ENCODE peak calls at places on chromosome 9, in five cellular contexts. One of them, this sample, is unnamed.

GRCh38 chr9:36968574-36969215 is 65.4 kb downstream of the PAX5 start:
- DNase-seq in activated T-helper 2 cell treated with anti-CD3 and anti-CD28 coated beads, Interferon-gamma antibody, Interleukin-2, Interleukin-4, amounts not matched to agents 10 μg/mL and 5 μg/mL and 100 μg/mL, durations not matched to agents 14 hours and 24 hours and 36 hours: no peak
- DNase-seq in HEK293T: no peak
- DNase-seq in CD4-positive, alpha-beta T cell: no peak
- DNase-seq in hepatic stellate cell: no peak
- DNase-seq in this sample: no peak

GRCh38 chr9:73577867-73578266 is 426.2 kb downstream of the ANXA1 start:
- DNase-seq in hepatic stellate cell: no peak
- DNase-seq in activated T-helper 2 cell treated with anti-CD3 and anti-CD28 coated beads, Interferon-gamma antibody, Interleukin-2, Interleukin-4, amounts not matched to agents 10 μg/mL and 5 μg/mL and 100 μg/mL, durations not matched to agents 14 hours and 24 hours and 36 hours: no peak
- DNase-seq in CD4-positive, alpha-beta T cell: no peak
- DNase-seq in HEK293T: peak; percentile 10
- DNase-seq in this sample: no peak

GRCh38 chr9:24801344-24801743 is 255.6 kb upstream of the IZUMO3 start:
- DNase-seq in hepatic stellate cell: no peak
- DNase-seq in HEK293T: no peak
- DNase-seq in activated T-helper 2 cell treated with anti-CD3 and anti-CD28 coated beads, Interferon-gamma antibody, Interleukin-2, Interleukin-4, amounts not matched to agents 10 μg/mL and 5 μg/mL and 100 μg/mL, durations not matched to agents 14 hours and 24 hours and 36 hours: no peak
- DNase-seq in CD4-positive, alpha-beta T cell: no peak
- DNase-seq in this sample: peak; percentile 3

GRCh38 chr9:89179920-89180667 is 1.5 kb upstream of the SHC3 start:
- DNase-seq in HEK293T: peak; percentile 86
- DNase-seq in activated T-helper 2 cell treated with anti-CD3 and anti-CD28 coated beads, Interferon-gamma antibody, Interleukin-2, Interleukin-4, amounts not matched to agents 10 μg/mL and 5 μg/mL and 100 μg/mL, durations not matched to agents 14 hours and 24 hours and 36 hours: no peak
- DNase-seq in CD4-positive, alpha-beta T cell: no peak
- DNase-seq in hepatic stellate cell: peak; percentile 91
- DNase-seq in this sample: peak; percentile 95

GRCh38 chr9:135951889-135952663 is 9.1 kb downstream of the UBAC1 start:
- DNase-seq in CD4-positive, alpha-beta T cell: no peak
- DNase-seq in activated T-helper 2 cell treated with anti-CD3 and anti-CD28 coated beads, Interferon-gamma antibody, Interleukin-2, Interleukin-4, amounts not matched to agents 10 μg/mL and 5 μg/mL and 100 μg/mL, durations not matched to agents 14 hours and 24 hours and 36 hours: no peak
- DNase-seq in HEK293T: peak; percentile 49
- DNase-seq in hepatic stellate cell: no peak
- DNase-seq in this sample: no peak

GRCh38 chr9:4997196-4997595 is 12.1 kb downstream of the JAK2 start:
- DNase-seq in hepatic stellate cell: no peak
- DNase-seq in CD4-positive, alpha-beta T cell: no peak
- DNase-seq in HEK293T: no peak
- DNase-seq in activated T-helper 2 cell treated with anti-CD3 and anti-CD28 coated beads, Interferon-gamma antibody, Interleukin-2, Interleukin-4, amounts not matched to agents 10 μg/mL and 5 μg/mL and 100 μg/mL, durations not matched to agents 14 hours and 24 hours and 36 hours: no peak
- DNase-seq in this sample: no peak

GRCh38 chr9:34372598-34373011 is 4.1 kb downstream of the MYORG start:
- DNase-seq in CD4-positive, alpha-beta T cell: no peak
- DNase-seq in HEK293T: no peak
- DNase-seq in hepatic stellate cell: no peak
- DNase-seq in activated T-helper 2 cell treated with anti-CD3 and anti-CD28 coated beads, Interferon-gamma antibody, Interleukin-2, Interleukin-4, amounts not matched to agents 10 μg/mL and 5 μg/mL and 100 μg/mL, durations not matched to agents 14 hours and 24 hours and 36 hours: no peak
- DNase-seq in this sample: no peak

GRCh38 chr9:127863179-127863578 is 8.7 kb upstream of the ENG start:
- DNase-seq in hepatic stellate cell: no peak
- DNase-seq in CD4-positive, alpha-beta T cell: no peak
- DNase-seq in HEK293T: no peak
- DNase-seq in activated T-helper 2 cell treated with anti-CD3 and anti-CD28 coated beads, Interferon-gamma antibody, Interleukin-2, Interleukin-4, amounts not matched to agents 10 μg/mL and 5 μg/mL and 100 μg/mL, durations not matched to agents 14 hours and 24 hours and 36 hours: no peak
- DNase-seq in this sample: no peak

GRCh38 chr9:108094676-108094993 is 605.1 kb upstream of the KLF4 start:
- DNase-seq in hepatic stellate cell: no peak
- DNase-seq in activated T-helper 2 cell treated with anti-CD3 and anti-CD28 coated beads, Interferon-gamma antibody, Interleukin-2, Interleukin-4, amounts not matched to agents 10 μg/mL and 5 μg/mL and 100 μg/mL, durations not matched to agents 14 hours and 24 hours and 36 hours: no peak
- DNase-seq in HEK293T: no peak
- DNase-seq in CD4-positive, alpha-beta T cell: no peak
- DNase-seq in this sample: no peak

GRCh38 chr9:130128782-130129424 is 43.3 kb upstream of the NCS1 start:
- DNase-seq in hepatic stellate cell: peak; percentile 80
- DNase-seq in activated T-helper 2 cell treated with anti-CD3 and anti-CD28 coated beads, Interferon-gamma antibody, Interleukin-2, Interleukin-4, amounts not matched to agents 10 μg/mL and 5 μg/mL and 100 μg/mL, durations not matched to agents 14 hours and 24 hours and 36 hours: peak; percentile 38
- DNase-seq in HEK293T: no peak
- DNase-seq in CD4-positive, alpha-beta T cell: peak; percentile 28
- DNase-seq in this sample: no peak

GRCh38 chr9:123225374-123225813 is 43.0 kb downstream of the STRBP start:
- DNase-seq in activated T-helper 2 cell treated with anti-CD3 and anti-CD28 coated beads, Interferon-gamma antibody, Interleukin-2, Interleukin-4, amounts not matched to agents 10 μg/mL and 5 μg/mL and 100 μg/mL, durations not matched to agents 14 hours and 24 hours and 36 hours: peak; percentile 27
- DNase-seq in hepatic stellate cell: peak; percentile 43
- DNase-seq in CD4-positive, alpha-beta T cell: peak; percentile 14
- DNase-seq in HEK293T: peak; percentile 44
- DNase-seq in this sample: peak; percentile 16

GRCh38 chr9:113950195-113951031 is 74.3 kb downstream of the ZNF618 start:
- DNase-seq in CD4-positive, alpha-beta T cell: no peak
- DNase-seq in HEK293T: no peak
- DNase-seq in activated T-helper 2 cell treated with anti-CD3 and anti-CD28 coated beads, Interferon-gamma antibody, Interleukin-2, Interleukin-4, amounts not matched to agents 10 μg/mL and 5 μg/mL and 100 μg/mL, durations not matched to agents 14 hours and 24 hours and 36 hours: no peak
- DNase-seq in hepatic stellate cell: no peak
- DNase-seq in this sample: no peak

GRCh38 chr9:113603773-113604172 is 140.2 kb downstream of the RGS3 start:
- DNase-seq in activated T-helper 2 cell treated with anti-CD3 and anti-CD28 coated beads, Interferon-gamma antibody, Interleukin-2, Interleukin-4, amounts not matched to agents 10 μg/mL and 5 μg/mL and 100 μg/mL, durations not matched to agents 14 hours and 24 hours and 36 hours: no peak
- DNase-seq in HEK293T: no peak
- DNase-seq in CD4-positive, alpha-beta T cell: no peak
- DNase-seq in hepatic stellate cell: no peak
- DNase-seq in this sample: no peak

GRCh38 chr9:84387821-84388220 is 47.3 kb upstream of the SLC28A3 start:
- DNase-seq in HEK293T: no peak
- DNase-seq in CD4-positive, alpha-beta T cell: no peak
- DNase-seq in hepatic stellate cell: no peak
- DNase-seq in activated T-helper 2 cell treated with anti-CD3 and anti-CD28 coated beads, Interferon-gamma antibody, Interleukin-2, Interleukin-4, amounts not matched to agents 10 μg/mL and 5 μg/mL and 100 μg/mL, durations not matched to agents 14 hours and 24 hours and 36 hours: no peak
- DNase-seq in this sample: no peak

GRCh38 chr9:92738661-92739081 is 26.0 kb downstream of the BICD2 start:
- DNase-seq in CD4-positive, alpha-beta T cell: no peak
- DNase-seq in HEK293T: no peak
- DNase-seq in activated T-helper 2 cell treated with anti-CD3 and anti-CD28 coated beads, Interferon-gamma antibody, Interleukin-2, Interleukin-4, amounts not matched to agents 10 μg/mL and 5 μg/mL and 100 μg/mL, durations not matched to agents 14 hours and 24 hours and 36 hours: no peak
- DNase-seq in hepatic stellate cell: no peak
- DNase-seq in this sample: no peak

GRCh38 chr9:133112361-133113026 is 8.5 kb downstream of the RALGDS start:
- DNase-seq in hepatic stellate cell: no peak
- DNase-seq in activated T-helper 2 cell treated with anti-CD3 and anti-CD28 coated beads, Interferon-gamma antibody, Interleukin-2, Interleukin-4, amounts not matched to agents 10 μg/mL and 5 μg/mL and 100 μg/mL, durations not matched to agents 14 hours and 24 hours and 36 hours: no peak
- DNase-seq in CD4-positive, alpha-beta T cell: no peak
- DNase-seq in HEK293T: no peak
- DNase-seq in this sample: no peak

GRCh38 chr9:126932871-126933321 is 18.3 kb downstream of the RALGPS1 start:
- DNase-seq in CD4-positive, alpha-beta T cell: no peak
- DNase-seq in hepatic stellate cell: no peak
- DNase-seq in HEK293T: no peak
- DNase-seq in activated T-helper 2 cell treated with anti-CD3 and anti-CD28 coated beads, Interferon-gamma antibody, Interleukin-2, Interleukin-4, amounts not matched to agents 10 μg/mL and 5 μg/mL and 100 μg/mL, durations not matched to agents 14 hours and 24 hours and 36 hours: no peak
- DNase-seq in this sample: no peak

GRCh38 chr9:89444212-89444611 is 53.7 kb downstream of the SEMA4D start:
- DNase-seq in activated T-helper 2 cell treated with anti-CD3 and anti-CD28 coated beads, Interferon-gamma antibody, Interleukin-2, Interleukin-4, amounts not matched to agents 10 μg/mL and 5 μg/mL and 100 μg/mL, durations not matched to agents 14 hours and 24 hours and 36 hours: no peak
- DNase-seq in hepatic stellate cell: no peak
- DNase-seq in HEK293T: no peak
- DNase-seq in CD4-positive, alpha-beta T cell: peak; percentile 57
- DNase-seq in this sample: no peak

GRCh38 chr9:115109486-115109885 is 8.5 kb downstream of the TNC start:
- DNase-seq in activated T-helper 2 cell treated with anti-CD3 and anti-CD28 coated beads, Interferon-gamma antibody, Interleukin-2, Interleukin-4, amounts not matched to agents 10 μg/mL and 5 μg/mL and 100 μg/mL, durations not matched to agents 14 hours and 24 hours and 36 hours: no peak
- DNase-seq in hepatic stellate cell: peak; percentile 24
- DNase-seq in HEK293T: no peak
- DNase-seq in CD4-positive, alpha-beta T cell: no peak
- DNase-seq in this sample: no peak

GRCh38 chr9:4508907-4509589 is 18.8 kb downstream of the SLC1A1 start:
- DNase-seq in HEK293T: no peak
- DNase-seq in CD4-positive, alpha-beta T cell: no peak
- DNase-seq in activated T-helper 2 cell treated with anti-CD3 and anti-CD28 coated beads, Interferon-gamma antibody, Interleukin-2, Interleukin-4, amounts not matched to agents 10 μg/mL and 5 μg/mL and 100 μg/mL, durations not matched to agents 14 hours and 24 hours and 36 hours: no peak
- DNase-seq in hepatic stellate cell: peak; percentile 70
- DNase-seq in this sample: no peak

GRCh38 chr9:127832248-127832647 is 22.2 kb downstream of the ENG start:
- DNase-seq in HEK293T: no peak
- DNase-seq in CD4-positive, alpha-beta T cell: no peak
- DNase-seq in hepatic stellate cell: no peak
- DNase-seq in activated T-helper 2 cell treated with anti-CD3 and anti-CD28 coated beads, Interferon-gamma antibody, Interleukin-2, Interleukin-4, amounts not matched to agents 10 μg/mL and 5 μg/mL and 100 μg/mL, durations not matched to agents 14 hours and 24 hours and 36 hours: no peak
- DNase-seq in this sample: no peak

GRCh38 chr9:34984049-34984448 is 5.5 kb upstream of the DNAJB5 start:
- DNase-seq in HEK293T: peak; percentile 32
- DNase-seq in hepatic stellate cell: peak; percentile 21
- DNase-seq in activated T-helper 2 cell treated with anti-CD3 and anti-CD28 coated beads, Interferon-gamma antibody, Interleukin-2, Interleukin-4, amounts not matched to agents 10 μg/mL and 5 μg/mL and 100 μg/mL, durations not matched to agents 14 hours and 24 hours and 36 hours: no peak
- DNase-seq in CD4-positive, alpha-beta T cell: no peak
- DNase-seq in this sample: no peak

GRCh38 chr9:129918296-129918950 is 83.2 kb downstream of the USP20 start:
- DNase-seq in HEK293T: no peak
- DNase-seq in activated T-helper 2 cell treated with anti-CD3 and anti-CD28 coated beads, Interferon-gamma antibody, Interleukin-2, Interleukin-4, amounts not matched to agents 10 μg/mL and 5 μg/mL and 100 μg/mL, durations not matched to agents 14 hours and 24 hours and 36 hours: no peak
- DNase-seq in hepatic stellate cell: no peak
- DNase-seq in CD4-positive, alpha-beta T cell: no peak
- DNase-seq in this sample: no peak

This sample was measured in HT-29.